ENCODE peak calls at places on chromosomes 13 and 19, in nine cellular contexts. J, I, G, V, X, Q, W, A and O are unnamed samples.

GRCh38 chr13:23623394-23623793 is 53.2 kb downstream of the TNFRSF19 start:
- DNase-seq in G (no peak), I (no peak), X (no peak), A (no peak), V (no peak), J (no peak), Q (no peak), W (no peak), O (no peak)

GRCh38 chr13:106919093-106919492 is 351.2 kb upstream of the ARGLU1 start:
- DNase-seq in W (no peak), G (no peak), J (no peak), V (no peak), A (no peak), Q (no peak), I (no peak), X (no peak), O (no peak)

GRCh38 chr13:32746474-32746873 is 160.2 kb downstream of the PDS5B start:
- DNase-seq in Q (no peak), X (no peak), I (no peak), A (no peak), W (no peak), G (no peak), J (no peak), V (no peak), O (no peak)

GRCh38 chr13:41917641-41918040 is 43.3 kb downstream of the VWA8 start:
- DNase-seq in W (no peak), G (no peak), J (no peak), I (no peak), V (no peak), X (no peak), A (no peak), Q (no peak), O (no peak)

GRCh38 chr19:53333071-53333465 is 481 bp upstream of the ZNF845 start:
- DNase-seq in Q (peak; percentile 58), X (no peak), J (peak; percentile 23), W (peak; percentile 8), V (no peak), G (no peak), A (no peak), I (no peak), O (no peak)

GRCh38 chr19:11451327-11451941 is 16.0 kb downstream of the PRKCSH start:
- DNase-seq in V (no peak), A (no peak), X (no peak), I (no peak), W (no peak), Q (no peak), G (no peak), J (no peak), O (no peak)

GRCh38 chr13:106555631-106556328 is 12.2 kb downstream of the ARGLU1 start:
- DNase-seq in I (no peak), V (no peak), A (no peak), J (no peak), X (no peak), G (no peak), Q (no peak), W (no peak), O (no peak)

GRCh38 chr13:21051675-21052074 is 9.7 kb downstream of the LATS2 start:
- DNase-seq in Q (no peak), I (no peak), J (no peak), X (no peak), W (no peak), A (no peak), G (no peak), V (no peak), O (no peak)